ENCODE peak calls at places on chromosome 1, in seven cellular contexts. I is mesenchymal stem cell, F is IMR-90, G is neuronal stem cell, E is H1, O is trophoblast cell, Q is H9. H is an unnamed sample.

GRCh38 chr1:116697892-116698595 is 30.5 kb upstream of the IGSF3 start:
- DNase-seq in G (no peak), O (peak; percentile 3), Q (no peak), I (no peak), E (no peak), F (no peak), H (no peak)

GRCh38 chr1:183385746-183386145 is 32.4 kb downstream of the NMNAT2 start:
- DNase-seq in O (peak; percentile 56), Q (no peak), I (peak; percentile 7), G (no peak), F (no peak), E (no peak), H (peak; percentile 39)

GRCh38 chr1:211480941-211481545 is 10.9 kb downstream of the RD3 start:
- DNase-seq in E (peak; percentile 30), G (no peak), F (no peak), Q (no peak), I (no peak), O (no peak), H (no peak)

GRCh38 chr1:109828756-109829505 is 65.2 kb upstream of the EPS8L3 start:
- DNase-seq in F (peak; percentile 13), E (no peak), Q (no peak), O (no peak), I (no peak), G (no peak), H (no peak)

GRCh38 chr1:109906160-109906838 is 4.3 kb upstream of the CSF1 start:
- DNase-seq in I (no peak), G (no peak), O (peak; percentile 17), E (no peak), Q (no peak), F (no peak), H (no peak)

GRCh38 chr1:150151291-150152181 is 1.8 kb downstream of the PLEKHO1 start:
- DNase-seq in O (no peak), F (no peak), G (no peak), Q (no peak), E (no peak), I (peak; percentile 51), H (no peak)

GRCh38 chr1:53722025-53722424 is 16.9 kb downstream of the GLIS1 start:
- DNase-seq in E (no peak), Q (no peak), I (no peak), G (no peak), F (peak; percentile 48), O (no peak), H (no peak)

GRCh38 chr1:84851839-84852238 is 41.2 kb downstream of the LPAR3 start:
- DNase-seq in G (no peak), F (peak; percentile 91), O (peak; percentile 88), Q (no peak), I (peak; percentile 90), E (no peak), H (no peak)

GRCh38 chr1:157418231-157418630 is 134.1 kb downstream of the FCRL5 start:
- DNase-seq in O (no peak), F (no peak), Q (no peak), G (no peak), E (no peak), I (no peak), H (no peak)

GRCh38 chr1:153371231-153371630 is 4.2 kb downstream of the S100A12 start:
- DNase-seq in F (no peak), Q (no peak), I (no peak), E (no peak), G (no peak), O (no peak), H (no peak)

GRCh38 chr1:179447489-179447888 is 81.7 kb downstream of the AXDND1 start:
- DNase-seq in G (no peak), I (no peak), O (peak; percentile 63), F (peak; percentile 2), E (peak; percentile 55), Q (peak; percentile 49), H (peak; percentile 75)

GRCh38 chr1:48697066-48697707 is 79.5 kb downstream of the BEND5 start:
- DNase-seq in G (peak; percentile 73), F (peak; percentile 21), Q (peak; percentile 74), I (peak; percentile 13), O (peak; percentile 78), E (peak; percentile 97), H (peak; percentile 69)

GRCh38 chr1:240070188-240070587 is 21.5 kb upstream of the FMN2 start:
- DNase-seq in F (no peak), I (no peak), Q (no peak), O (no peak), G (no peak), E (no peak), H (no peak)

GRCh38 chr1:154802336-154803003 is 67.6 kb downstream of the KCNN3 start:
- DNase-seq in O (no peak), F (no peak), I (no peak), Q (no peak), G (no peak), E (no peak), H (no peak)

GRCh38 chr1:32901823-32902534 is 790 bp upstream of the TMEM54 start:
- DNase-seq in G (no peak), E (no peak), Q (no peak), I (no peak), F (no peak), O (peak; percentile 45), H (no peak)

GRCh38 chr1:8472668-8473067 is 154.8 kb downstream of the SLC45A1 start:
- DNase-seq in O (no peak), E (no peak), I (no peak), G (no peak), Q (no peak), F (no peak), H (no peak)

GRCh38 chr1:41700986-41701535 is 216.6 kb upstream of the EDN2 start:
- DNase-seq in Q (no peak), O (no peak), F (no peak), G (no peak), E (no peak), I (no peak), H (no peak)

GRCh38 chr1:234710381-234710780 is 100.4 kb upstream of the IRF2BP2 start:
- DNase-seq in G (no peak), E (no peak), Q (peak; percentile 22), I (no peak), O (no peak), F (no peak), H (no peak)

DNA sequence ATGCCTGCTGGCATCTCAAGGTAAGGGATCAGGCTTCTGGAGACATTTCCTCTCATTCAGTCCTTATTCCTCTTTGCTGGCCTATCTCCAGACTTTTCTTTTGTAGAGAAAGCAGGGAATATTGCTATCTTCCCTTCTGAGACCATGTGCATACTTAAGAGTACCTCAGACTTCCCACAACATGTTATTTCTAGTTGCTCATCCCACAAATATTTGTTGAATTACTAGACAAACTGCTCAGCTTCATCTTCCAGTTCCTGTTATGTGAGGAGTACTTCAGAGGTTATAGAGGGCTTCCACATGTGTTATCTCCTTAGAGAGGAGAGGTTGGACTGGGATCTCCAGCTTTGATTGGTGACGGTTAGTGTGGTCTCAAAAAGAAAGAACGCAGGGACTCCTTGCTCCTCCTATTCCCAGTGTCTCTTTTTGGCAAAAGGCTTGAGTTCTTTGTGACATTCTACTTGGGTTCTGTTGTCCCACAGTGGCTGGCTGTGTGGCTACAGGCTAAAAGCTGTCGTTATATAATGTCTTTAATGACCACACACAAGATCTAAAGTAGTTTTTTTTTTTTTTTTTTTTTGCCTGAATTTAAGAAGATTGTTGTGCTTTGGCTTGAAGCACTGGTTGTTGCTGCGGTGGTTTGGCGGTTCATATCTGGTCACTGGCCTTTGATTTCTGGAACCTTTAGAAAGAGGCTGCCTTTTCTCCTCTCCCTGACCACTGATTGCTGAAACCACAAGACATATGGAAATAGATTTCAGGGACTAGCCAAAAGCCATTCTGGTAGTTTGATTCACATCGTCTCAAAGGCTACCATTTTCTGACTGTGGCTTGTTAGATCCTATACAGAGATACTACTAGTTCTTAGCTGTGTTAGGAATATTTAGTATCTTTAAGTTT is 78.7 kb downstream of the FGGY start:
- DNase-seq in F (peak; percentile 98), Q (no peak), G (no peak), E (no peak), O (peak; percentile 65), I (peak; percentile 99), H (no peak)
- H3K4ac ChIP-seq in F (peak overlapping the region; percentile 73), Q (no peak overlapping the region), G (no peak overlapping the region), E (no peak overlapping the region), O (no peak overlapping the region), I (peak overlapping the region; percentile 58), H (no peak overlapping the region)

GRCh38 chr1:43760745-43761343 is 53.5 kb downstream of the ST3GAL3 start:
- DNase-seq in O (no peak), E (no peak), F (no peak), G (no peak), I (peak; percentile 53), Q (no peak), H (no peak)
- H3K9ac ChIP-seq in O (no peak overlapping the region), E (no peak overlapping the region), F (no peak overlapping the region), G (no peak overlapping the region), I (no peak overlapping the region), Q (no peak overlapping the region), H (no peak overlapping the region)

GRCh38 chr1:237390798-237391197 is 348.8 kb downstream of the RYR2 start:
- DNase-seq in I (no peak), E (no peak), Q (no peak), O (peak; percentile 45), G (no peak), F (no peak), H (no peak)
- H3K4ac ChIP-seq in I (no peak overlapping the region), E (no peak overlapping the region), Q (no peak overlapping the region), O (no peak overlapping the region), G (no peak overlapping the region), F (no peak overlapping the region), H (no peak overlapping the region)

GRCh38 chr1:104797982-104798381 is 1048.3 kb downstream of the AMY1C start:
- DNase-seq in Q (no peak), G (no peak), F (no peak), I (no peak), E (no peak), O (peak; percentile 3), H (no peak)
- H3K9ac ChIP-seq in Q (no peak overlapping the region), G (no peak overlapping the region), F (no peak overlapping the region), I (no peak overlapping the region), E (no peak overlapping the region), O (no peak overlapping the region), H (no peak overlapping the region)

GRCh38 chr1:17028662-17029188 is 17.0 kb upstream of the ATP13A2 start:
- DNase-seq in E (no peak), Q (no peak), O (no peak), F (no peak), G (no peak), I (no peak), H (no peak)

GRCh38 chr1:17032741-17033140 is 21.0 kb upstream of the ATP13A2 start:
- DNase-seq in G (no peak), E (no peak), O (no peak), I (no peak), Q (no peak), F (no peak), H (no peak)

GRCh38 chr1:17027900-17028299 is 16.2 kb upstream of the ATP13A2 start:
- DNase-seq in I (no peak), F (no peak), Q (no peak), E (no peak), G (no peak), O (no peak), H (no peak)

GRCh38 chr1:17031436-17031835 is 19.7 kb upstream of the ATP13A2 start:
- DNase-seq in E (no peak), O (no peak), Q (no peak), I (no peak), F (no peak), G (no peak), H (no peak)

DNA sequence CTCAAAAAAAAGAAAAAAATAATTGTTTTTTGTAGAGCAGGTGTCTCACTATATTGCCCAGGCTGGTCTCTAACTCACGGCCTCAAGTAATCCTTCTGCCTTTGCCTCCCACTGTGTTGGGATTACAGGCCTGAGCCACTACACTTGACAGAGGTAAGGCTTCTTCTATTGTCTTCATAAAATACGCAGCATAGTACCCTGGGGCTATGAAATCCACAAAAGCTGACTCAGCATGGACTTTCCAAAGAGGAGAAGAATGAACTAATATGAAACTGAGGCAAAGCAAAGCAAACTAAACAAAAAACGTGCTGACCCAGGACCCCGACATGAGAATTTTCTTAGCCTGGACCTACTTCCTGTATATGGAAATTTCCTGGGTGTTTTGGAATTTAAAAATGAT is 18.5 kb upstream of the ATP13A2 start:
- DNase-seq in E (no peak), I (no peak), Q (no peak), G (no peak), F (no peak), O (peak; percentile 77), H (peak; percentile 51)
- H3K4ac ChIP-seq in E (no peak overlapping the region), I (no peak overlapping the region), Q (no peak overlapping the region), G (no peak overlapping the region), F (no peak overlapping the region), O (no peak overlapping the region), H (no peak overlapping the region)